ENCODE peak calls at places on chromosomes 3 and 15, in seven cellular contexts. U is ureter; K is CD8-positive, alpha-beta memory T cell; H is HCEC 1CT; M is GM03348; T is stimulated activated CD4-positive, alpha-beta T cell treated with anti-CD3 and anti-CD28 coated beads, Interleukin-2, amount 100 ng/mL, for 48 hours; S is substantia nigra. I is an unnamed sample.

GRCh38 chr3:54873059-54873695 is 54.7 kb downstream of the LRTM1 start:
- DNase-seq in H (no peak), K (no peak), U (no peak), M (no peak), T (no peak), S (no peak), I (no peak)

GRCh38 chr15:40893733-40894688 is at the start of gene VPS18:
- DNase-seq in S (peak), K (peak), U (peak), M (peak), H (peak), T (peak), I (peak)

GRCh38 chr15:36571301-36571700 is 8.1 kb upstream of the CDIN1 start:
- DNase-seq in U (no peak), S (no peak), K (no peak), T (no peak), M (no peak), H (no peak), I (no peak)

GRCh38 chr3:160159346-160159745 is 65.9 kb upstream of the C3orf80 start:
- DNase-seq in M (no peak), K (no peak), H (no peak), U (no peak), S (no peak), T (no peak), I (no peak)

GRCh38 chr3:51967384-51968174 is at the start of gene PCBP4:
- DNase-seq in H (peak), U (no peak), K (peak), S (peak), M (peak), T (peak), I (peak)

GRCh38 chr3:197428117-197428761 is 127.5 kb downstream of the BDH1 start:
- DNase-seq in K (no peak), M (peak), S (no peak), T (peak), H (peak), U (peak), I (no peak)

GRCh38 chr3:4310971-4311370 is 7.8 kb downstream of the SETMAR start:
- DNase-seq in T (no peak), U (no peak), M (no peak), H (no peak), S (no peak), K (no peak), I (no peak)

GRCh38 chr15:52783191-52783829 is 6.8 kb downstream of the ONECUT1 start:
- DNase-seq in M (no peak), K (no peak), S (no peak), T (no peak), U (no peak), H (no peak), I (no peak)

GRCh38 chr3:5330152-5330810 is 142.8 kb downstream of the EDEM1 start:
- DNase-seq in U (no peak), H (no peak), S (no peak), T (peak), K (no peak), M (no peak), I (no peak)

GRCh38 chr3:38036906-38037305 is 2.1 kb upstream of the DLEC1 start:
- DNase-seq in K (no peak), U (no peak), M (no peak), T (no peak), H (no peak), S (no peak), I (no peak)